ENCODE peak calls at places on chromosomes 3 and 15, in nine cellular contexts. G is hepatocyte, Q is left ventricle myocardium inferior, L is kidney, S is IMR-90, D is colonic mucosa, R is right cardiac atrium, H is MM.1S, W is ovary. P is an unnamed sample.

GRCh38 chr3:31960793-31961431 is 20.1 kb downstream of the OSBPL10 start:
- DNase-seq in L (no peak), G (no peak), W (no peak), S (peak), R (no peak), D (no peak), H (no peak), Q (no peak), P (no peak)

GRCh38 chr3:37200141-37200540 is 25.8 kb upstream of the LRRFIP2 start:
- DNase-seq in G (no peak), D (no peak), S (no peak), Q (no peak), W (no peak), L (no peak), H (no peak), R (no peak), P (no peak)

GRCh38 chr3:170599083-170599482 is 13.2 kb upstream of the SLC7A14 start:
- DNase-seq in W (no peak), L (no peak), H (no peak), Q (no peak), S (no peak), G (no peak), D (no peak), R (no peak), P (no peak)

GRCh38 chr3:142602630-142603339 is 6.6 kb downstream of the PLS1 start:
- DNase-seq in Q (no peak), S (no peak), H (no peak), L (no peak), W (no peak), D (peak), G (no peak), R (no peak), P (no peak)

GRCh38 chr15:99110093-99110492 is 5.2 kb downstream of the SYNM start:
- DNase-seq in S (no peak), L (no peak), Q (no peak), R (no peak), G (no peak), H (no peak), W (no peak), D (no peak), P (no peak)

GRCh38 chr15:71044006-71044405 is 71.3 kb upstream of the THSD4 start:
- DNase-seq in S (peak), H (no peak), G (no peak), W (no peak), R (no peak), Q (no peak), D (no peak), L (no peak), P (no peak)

GRCh38 chr15:90287096-90287495 is 21.6 kb downstream of the NGRN start:
- DNase-seq in G (no peak), H (no peak), S (no peak), W (no peak), R (no peak), Q (no peak), D (no peak), L (no peak), P (no peak)

GRCh38 chr3:7518471-7518870 is 657.6 kb downstream of the GRM7 start:
- DNase-seq in Q (no peak), G (peak), H (no peak), D (no peak), R (no peak), L (no peak), S (no peak), W (no peak), P (no peak)

GRCh38 chr3:123807820-123808219 is 76.3 kb downstream of the MYLK start:
- DNase-seq in R (no peak), Q (no peak), H (no peak), G (no peak), D (peak), L (no peak), S (no peak), W (peak), P (no peak)

GRCh38 chr3:111248406-111248805 is 176.8 kb downstream of the NECTIN3 start:
- DNase-seq in L (no peak), R (no peak), D (no peak), H (no peak), Q (no peak), S (no peak), G (no peak), W (no peak), P (no peak)

GRCh38 chr3:9499455-9500107 is 54.0 kb downstream of the LHFPL4 start:
- DNase-seq in H (no peak), S (no peak), R (no peak), D (no peak), W (peak), G (no peak), Q (no peak), L (no peak), P (no peak)

GRCh38 chr3:196889844-196890243 is 22.1 kb downstream of the SENP5 start:
- DNase-seq in L (no peak), Q (no peak), S (no peak), D (no peak), W (no peak), H (no peak), R (no peak), G (no peak), P (no peak)
- H3K27ac ChIP-seq in L (no peak), Q (no peak), S (no peak), D (no peak), W (no peak), H (no peak), R (no peak), G (no peak), P (no peak)

GRCh38 chr15:63076136-63077005 is 33.8 kb downstream of the TPM1 start:
- DNase-seq in H (no peak), Q (no peak), S (no peak), R (no peak), D (no peak), G (no peak), W (no peak), L (no peak), P (no peak)
- H3K27ac ChIP-seq in H (no peak), Q (peak), S (peak), R (no peak), D (no peak), G (no peak), W (no peak), L (no peak), P (peak)

GRCh38 chr15:67186226-67186649 is 68.2 kb downstream of the AAGAB start:
- DNase-seq in Q (peak), G (no peak), H (no peak), L (no peak), D (peak), S (no peak), W (peak), R (peak), P (no peak)
- H3K27ac ChIP-seq in Q (peak), G (no peak), H (no peak), L (no peak), D (no peak), S (peak), W (no peak), R (peak), P (peak)

GRCh38 chr3:133928136-133928893 is 32.6 kb upstream of the RAB6B start:
- DNase-seq in D (peak), W (no peak), Q (no peak), H (no peak), L (no peak), G (no peak), S (no peak), R (no peak), P (no peak)

GRCh38 chr3:133927543-133928066 is 31.9 kb upstream of the RAB6B start:
- DNase-seq in H (peak), Q (peak), D (peak), L (peak), S (no peak), R (peak), G (peak), W (peak), P (no peak)

GRCh38 chr3:133928903-133929607 is 33.4 kb upstream of the RAB6B start:
- DNase-seq in L (no peak), G (no peak), H (no peak), W (no peak), Q (no peak), R (no peak), D (peak), S (no peak), P (no peak)

GRCh38 chr3:133925960-133926735 is 30.5 kb upstream of the RAB6B start:
- DNase-seq in R (no peak), S (no peak), D (peak), G (no peak), W (no peak), H (no peak), Q (no peak), L (no peak), P (no peak)

GRCh38 chr3:133926736-133927542 is 31.3 kb upstream of the RAB6B start:
- DNase-seq in S (no peak), R (no peak), W (no peak), L (no peak), D (peak), Q (no peak), H (no peak), G (peak), P (no peak)
- H3K27ac ChIP-seq in S (no peak), R (no peak), W (no peak), L (no peak), D (no peak), Q (no peak), H (no peak), G (no peak), P (no peak)

DNA sequence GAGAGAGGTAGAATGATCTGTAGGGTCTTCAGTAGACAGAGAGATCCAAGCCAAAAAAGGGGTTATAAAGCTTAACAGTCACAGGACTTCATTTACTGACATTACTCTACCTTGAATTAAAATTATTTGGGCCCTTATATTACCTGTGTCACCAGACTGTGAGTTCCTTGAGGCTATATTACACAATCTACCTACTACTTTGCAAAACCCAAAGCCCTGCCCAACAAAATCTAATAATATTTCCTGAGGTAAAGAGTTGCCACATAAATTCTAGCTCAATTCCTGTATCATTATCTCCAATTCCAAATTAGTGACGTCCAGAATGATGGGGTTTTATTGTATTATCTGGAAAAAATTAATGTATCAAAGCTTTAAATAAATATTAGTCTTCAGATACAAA is 1.9 kb downstream of the UBR1 start:
- DNase-seq in Q (no peak), S (no peak), W (no peak), L (no peak), H (no peak), G (no peak), D (no peak), R (no peak), P (no peak)
- H3K27ac ChIP-seq in Q (no peak), S (no peak), W (no peak), L (no peak), H (no peak), G (no peak), D (no peak), R (no peak), P (no peak)

P was measured in coronary artery.